ENCODE peak calls at places on chromosomes 3 and 15, in seven cellular contexts. L is activated T-helper 1 cell treated with anti-CD3 and anti-CD28 coated beads, Interleukin-2, amount 50 U/mL, for 16 hours; J is nephron progenitor cell; X is NCI-H1417; A is hippocampal formation; R is fibroblast of lung; V is body of pancreas. Y is an unnamed sample.

GRCh38 chr3:141218204-141218603 is 13.4 kb upstream of the PXYLP1 start:
- DNase-seq in J (no peak), L (no peak), R (no peak), V (no peak), A (peak; percentile 24), X (no peak), Y (no peak)

GRCh38 chr3:106208266-106208665 is 339.5 kb upstream of the CBLB start:
- DNase-seq in V (no peak), R (no peak), X (no peak), L (no peak), A (no peak), J (no peak), Y (no peak)

GRCh38 chr3:129352650-129353588 is 74.2 kb downstream of the HMCES start:
- DNase-seq in V (no peak), J (no peak), X (no peak), A (no peak), R (no peak), L (no peak), Y (no peak)

GRCh38 chr3:157767602-157768001 is 264.4 kb upstream of the VEPH1 start:
- DNase-seq in L (no peak), V (no peak), J (no peak), R (peak; percentile 32), X (peak; percentile 10), A (no peak), Y (no peak)

GRCh38 chr3:65632409-65632808 is 406.3 kb downstream of the MAGI1 start:
- DNase-seq in X (no peak), A (no peak), V (no peak), L (no peak), R (no peak), J (no peak), Y (peak; percentile 3)

GRCh38 chr3:135084404-135084803 is 289.3 kb downstream of the EPHB1 start:
- DNase-seq in L (no peak), J (no peak), V (no peak), X (no peak), A (no peak), R (peak; percentile 29), Y (no peak)

GRCh38 chr3:157087398-157088132 is 72.4 kb downstream of the CCNL1 start:
- DNase-seq in R (peak; percentile 62), L (no peak), A (no peak), J (no peak), V (no peak), X (no peak), Y (no peak)

GRCh38 chr3:69305011-69305410 is 80.9 kb downstream of the FRMD4B start:
- DNase-seq in V (no peak), J (no peak), A (no peak), L (no peak), R (peak; percentile 48), X (no peak), Y (peak; percentile 80)

GRCh38 chr3:114770874-114771273 is 376.2 kb downstream of the ZBTB20 start:
- DNase-seq in L (no peak), R (peak; percentile 17), V (no peak), X (no peak), J (no peak), A (no peak), Y (peak; percentile 21)

GRCh38 chr15:80550910-80551265 is 144.2 kb upstream of the ABHD17C start:
- DNase-seq in V (no peak), J (no peak), A (no peak), R (peak; percentile 72), L (no peak), X (no peak), Y (peak; percentile 45)

GRCh38 chr15:28876131-28876844 is 9.5 kb upstream of the APBA2 start:
- DNase-seq in V (no peak), X (no peak), A (peak; percentile 31), R (no peak), L (no peak), J (no peak), Y (no peak)

GRCh38 chr3:140863481-140864084 is 78.1 kb upstream of the SLC25A36 start:
- DNase-seq in J (peak; percentile 68), A (peak; percentile 42), R (peak; percentile 33), X (peak; percentile 86), L (no peak), V (peak; percentile 72), Y (peak; percentile 55)

GRCh38 chr3:192082733-192083660 is 622.0 kb downstream of the PYDC2 start:
- DNase-seq in J (no peak), L (no peak), X (no peak), V (no peak), A (no peak), R (no peak), Y (no peak)

GRCh38 chr3:61584494-61584893 is 23.1 kb downstream of the PTPRG start:
- DNase-seq in L (no peak), A (no peak), R (no peak), V (no peak), X (no peak), J (no peak), Y (no peak)

GRCh38 chr3:20563985-20564384 is 378.0 kb upstream of the SGO1 start:
- DNase-seq in X (no peak), J (no peak), V (no peak), A (no peak), L (no peak), R (no peak), Y (no peak)

GRCh38 chr3:161316006-161316689 is 55.2 kb downstream of the SPTSSB start:
- DNase-seq in A (no peak), V (no peak), R (peak; percentile 66), L (no peak), X (no peak), J (no peak), Y (no peak)

GRCh38 chr15:40891810-40892448 is 2.3 kb upstream of the VPS18 start:
- DNase-seq in X (peak; percentile 74), J (peak; percentile 43), R (peak; percentile 27), V (peak; percentile 68), A (peak; percentile 30), L (no peak), Y (peak; percentile 58)

GRCh38 chr3:100706365-100706764 is 2.9 kb upstream of the TFG start:
- DNase-seq in A (no peak), R (peak; percentile 24), V (no peak), X (no peak), J (no peak), L (no peak), Y (no peak)

GRCh38 chr3:70233812-70234211 is 78.6 kb downstream of the MDFIC2 start:
- DNase-seq in L (no peak), R (no peak), V (no peak), A (no peak), X (no peak), J (no peak), Y (no peak)

GRCh38 chr3:160941885-160942494 is 163.2 kb downstream of the B3GALNT1 start:
- DNase-seq in X (no peak), J (peak; percentile 75), A (no peak), L (peak; percentile 37), V (peak; percentile 85), R (peak; percentile 49), Y (peak; percentile 79)

GRCh38 chr3:62295571-62295970 is 77.8 kb downstream of the FEZF2 start:
- DNase-seq in V (no peak), X (no peak), R (no peak), L (no peak), A (no peak), J (no peak), Y (no peak)

GRCh38 chr3:185081516-185081915 is 71.3 kb downstream of the C3orf70 start:
- DNase-seq in X (no peak), J (no peak), L (no peak), R (peak; percentile 51), V (no peak), A (no peak), Y (no peak)

GRCh38 chr15:32668942-32669341 is 27.4 kb downstream of the SCG5 start:
- DNase-seq in J (no peak), A (no peak), L (no peak), V (no peak), R (no peak), X (no peak), Y (no peak)

GRCh38 chr15:76996526-76997401 is 1.8 kb downstream of the PSTPIP1 start:
- DNase-seq in A (no peak), L (no peak), R (peak; percentile 44), V (no peak), X (no peak), J (no peak), Y (no peak)

GRCh38 chr3:168157301-168157700 is 61.6 kb upstream of the GOLIM4 start:
- DNase-seq in X (no peak), L (no peak), J (no peak), V (no peak), A (no peak), R (no peak), Y (no peak)

GRCh38 chr15:40232625-40233070 is 6.2 kb upstream of the PAK6 start:
- DNase-seq in J (no peak), L (no peak), V (no peak), R (peak; percentile 30), X (no peak), A (no peak), Y (no peak)

GRCh38 chr3:65265942-65266341 is 578.1 kb upstream of the ADAMTS9 start:
- DNase-seq in X (no peak), J (no peak), A (no peak), R (peak; percentile 50), L (no peak), V (no peak), Y (no peak)

GRCh38 chr3:29822051-29822450 is 541.2 kb downstream of the RBMS3 start:
- DNase-seq in X (no peak), R (peak; percentile 79), J (no peak), A (no peak), L (no peak), V (no peak), Y (peak; percentile 66)

GRCh38 chr3:13307041-13307440 is 113.1 kb downstream of the NUP210 start:
- DNase-seq in R (no peak), L (no peak), J (no peak), X (no peak), V (no peak), A (no peak), Y (no peak)

GRCh38 chr15:40277472-40277871 is 5.4 kb downstream of the ANKRD63 start:
- DNase-seq in A (no peak), X (no peak), J (no peak), V (no peak), R (no peak), L (no peak), Y (no peak)

GRCh38 chr15:91896656-91897055 is 43.1 kb downstream of the SLCO3A1 start:
- DNase-seq in J (no peak), X (no peak), L (no peak), V (no peak), A (no peak), R (no peak), Y (no peak)

GRCh38 chr15:92954578-92954977 is 54.5 kb downstream of the CHD2 start:
- DNase-seq in V (no peak), J (peak; percentile 4), R (no peak), A (no peak), X (peak; percentile 9), L (no peak), Y (no peak)

GRCh38 chr3:38210141-38210757 is 44.9 kb downstream of the OXSR1 start:
- DNase-seq in X (no peak), R (no peak), J (no peak), L (no peak), A (no peak), V (no peak), Y (no peak)

GRCh38 chr15:69359724-69360123 is 54.4 kb upstream of the KIF23 start:
- DNase-seq in V (no peak), R (peak; percentile 59), L (no peak), A (no peak), J (no peak), X (no peak), Y (peak; percentile 28)

Y was measured in mesenchymal stem cell.